ENCODE peak calls at places on chromosomes 3 and 15, in seven cellular contexts. C is natural killer cell; S is activated CD4-positive, CD25-positive, alpha-beta regulatory T cell; J is fibroblast of pulmonary artery; P is SJCRH30; B is ureter; K is AG08396. D is an unnamed sample.

GRCh38 chr15:60379466-60380274 is 18.1 kb downstream of the ANXA2 start:
- DNase-seq in K (peak), C (no peak), S (no peak), B (no peak), P (peak), J (peak), D (no peak)

GRCh38 chr3:13532085-13532484 is 16.8 kb upstream of the FBLN2 start:
- DNase-seq in P (no peak), B (no peak), K (no peak), S (no peak), J (no peak), C (no peak), D (no peak)

GRCh38 chr3:132660056-132660744 is at the start of gene UBA5:
- DNase-seq in K (peak), S (peak), B (peak), C (peak), J (peak), P (peak), D (peak)

GRCh38 chr3:13480340-13481318 is 523 bp downstream of the HDAC11 start:
- DNase-seq in C (peak), J (no peak), K (no peak), B (no peak), S (no peak), P (peak), D (peak)

GRCh38 chr3:128616516-128617269 is 33.9 kb downstream of the RPN1 start:
- DNase-seq in K (no peak), S (no peak), P (no peak), J (no peak), C (no peak), B (no peak), D (no peak)

GRCh38 chr3:120473896-120474675 is 23.3 kb upstream of the FSTL1 start:
- DNase-seq in C (no peak), P (no peak), J (no peak), K (no peak), B (no peak), S (no peak), D (no peak)

GRCh38 chr3:134627831-134628230 is 23.0 kb downstream of the KY start:
- DNase-seq in K (no peak), C (no peak), P (no peak), B (peak), S (no peak), J (peak), D (no peak)

GRCh38 chr3:151795276-151795675 is 18.6 kb upstream of the AADAC start:
- DNase-seq in C (no peak), J (peak), K (peak), S (no peak), B (no peak), P (no peak), D (no peak)

GRCh38 chr3:50256978-50257890 is 11.7 kb upstream of the SEMA3B start:
- DNase-seq in J (peak), S (no peak), K (no peak), B (no peak), P (peak), C (no peak), D (no peak)

GRCh38 chr3:187968883-187969580 is 184.9 kb upstream of the LPP start:
- DNase-seq in J (peak), B (no peak), C (no peak), S (no peak), P (no peak), K (peak), D (peak)

GRCh38 chr3:30266536-30266935 is 339.9 kb upstream of the TGFBR2 start:
- DNase-seq in J (no peak), K (no peak), S (no peak), C (no peak), B (no peak), P (no peak), D (no peak)

GRCh38 chr3:80232760-80233159 is 465.0 kb upstream of the ROBO1 start:
- DNase-seq in C (no peak), J (peak), P (peak), K (peak), B (no peak), S (no peak), D (no peak)

GRCh38 chr3:60291115-60291514 is 960.1 kb downstream of the FHIT start:
- DNase-seq in B (no peak), C (no peak), J (no peak), S (no peak), P (no peak), K (no peak), D (no peak)

GRCh38 chr15:79656151-79656797 is 224.1 kb downstream of the MINAR1 start:
- DNase-seq in P (no peak), B (no peak), C (no peak), J (no peak), S (no peak), K (no peak), D (no peak)

GRCh38 chr3:137263982-137264777 is 306.4 kb downstream of the IL20RB start:
- DNase-seq in C (no peak), K (no peak), B (no peak), S (no peak), J (no peak), P (peak), D (no peak)

GRCh38 chr15:66778314-66778665 is 76.3 kb downstream of the SMAD6 start:
- DNase-seq in K (no peak), P (no peak), J (no peak), S (no peak), C (no peak), B (no peak), D (no peak)

GRCh38 chr3:178236555-178237277 is 299.5 kb upstream of the KCNMB2 start:
- DNase-seq in S (no peak), B (no peak), K (no peak), P (no peak), C (no peak), J (peak), D (no peak)

GRCh38 chr3:112002458-112002971 is 3.8 kb downstream of the TAGLN3 start:
- DNase-seq in S (no peak), K (no peak), P (no peak), C (no peak), J (no peak), B (no peak), D (no peak)

GRCh38 chr3:170465935-170466334 is 47.3 kb downstream of the CLDN11 start:
- DNase-seq in C (no peak), K (no peak), S (no peak), P (no peak), J (no peak), B (no peak), D (no peak)

GRCh38 chr3:15682766-15683165 is 81.2 kb downstream of the BTD start:
- DNase-seq in P (no peak), B (no peak), J (peak), K (no peak), C (no peak), S (no peak), D (no peak)

GRCh38 chr3:195100903-195101591 is 169.9 kb downstream of the XXYLT1 start:
- DNase-seq in P (no peak), C (no peak), B (no peak), K (no peak), J (peak), S (no peak), D (no peak)

GRCh38 chr3:61634678-61635077 is 73.3 kb downstream of the PTPRG start:
- DNase-seq in K (no peak), C (no peak), J (peak), B (no peak), P (no peak), S (no peak), D (no peak)

GRCh38 chr15:69466733-69467132 is 14.1 kb downstream of the RPLP1 start:
- DNase-seq in P (no peak), C (no peak), B (no peak), S (no peak), J (no peak), K (no peak), D (no peak)

GRCh38 chr3:122091602-122092006 is 36.4 kb downstream of the CD86 start:
- DNase-seq in P (no peak), C (no peak), B (no peak), K (no peak), S (no peak), J (no peak), D (no peak)

GRCh38 chr3:171184372-171184771 is 157.9 kb upstream of the SLC2A2 start:
- DNase-seq in S (no peak), C (no peak), P (no peak), B (no peak), J (no peak), K (no peak), D (no peak)

GRCh38 chr3:49625071-49625470 is 49.1 kb upstream of the APEH start:
- DNase-seq in B (no peak), K (no peak), J (no peak), C (no peak), P (no peak), S (no peak), D (no peak)